ENCODE peak calls at places on chromosome 19, in ten cellular contexts. U, H, N, R, Z, E, V, I, M and P are unnamed samples.

GRCh38 chr19:16671652-16672274 is 10.8 kb downstream of the TMEM38A start:
- DNase-seq in H (peak), E (no peak), I (peak), M (no peak), R (peak), U (no peak), Z (no peak), V (no peak), N (no peak), P (no peak)

GRCh38 chr19:13022859-13023636 is 27.8 kb downstream of the NFIX start:
- DNase-seq in V (peak), H (peak), N (peak), M (peak), I (peak), Z (peak), E (peak), U (peak), R (peak), P (peak)

GRCh38 chr19:39265321-39265916 is 2.8 kb upstream of the IFNL2 start:
- DNase-seq in I (no peak), V (no peak), E (no peak), N (no peak), H (peak), M (no peak), Z (no peak), U (no peak), R (no peak), P (no peak)

GRCh38 chr19:8609210-8610040 is 1.1 kb downstream of the ADAMTS10 start:
- DNase-seq in U (peak), Z (peak), N (no peak), R (peak), M (peak), E (no peak), V (peak), I (peak), H (peak), P (peak)

GRCh38 chr19:53172892-53173291 is 14.0 kb upstream of the ZNF347 start:
- DNase-seq in E (no peak), M (peak), N (no peak), I (no peak), H (no peak), R (no peak), U (no peak), Z (no peak), V (peak), P (no peak)

GRCh38 chr19:5558101-5558621 is 9.6 kb downstream of the TINCR start:
- DNase-seq in U (no peak), V (no peak), Z (no peak), M (no peak), I (no peak), N (no peak), E (no peak), H (no peak), R (no peak), P (no peak)

GRCh38 chr19:11861301-11861700 is 12.8 kb downstream of the ZNF439 start:
- DNase-seq in V (no peak), H (no peak), E (no peak), U (no peak), Z (no peak), N (no peak), M (no peak), R (no peak), I (no peak), P (no peak)

GRCh38 chr19:54325194-54325621 is 12.2 kb upstream of the LILRA5 start:
- DNase-seq in N (no peak), E (no peak), H (no peak), Z (no peak), M (peak), R (no peak), V (peak), U (no peak), I (no peak), P (peak)

GRCh38 chr19:6587093-6587820 is 3.7 kb downstream of the CD70 start:
- DNase-seq in E (no peak), R (peak), N (no peak), H (no peak), M (no peak), V (no peak), Z (no peak), U (no peak), I (no peak), P (peak)

GRCh38 chr19:29630661-29631060 is 24.6 kb downstream of the POP4 start:
- DNase-seq in H (no peak), Z (no peak), U (no peak), M (no peak), N (no peak), V (no peak), R (no peak), E (no peak), I (no peak), P (peak)

GRCh38 chr19:54231077-54231931 is 8.5 kb upstream of the LILRB3 start:
- DNase-seq in V (peak), Z (peak), M (peak), R (peak), H (peak), I (peak), N (peak), U (peak), E (peak), P (peak)

GRCh38 chr19:43782689-43783231 is 2.0 kb upstream of the KCNN4 start:
- DNase-seq in M (no peak), U (no peak), E (no peak), R (peak), V (no peak), Z (no peak), I (no peak), N (no peak), H (no peak), P (no peak)

GRCh38 chr19:18029617-18030338 is 21.8 kb downstream of the ARRDC2 start:
- DNase-seq in R (peak), N (no peak), U (no peak), I (no peak), H (no peak), Z (no peak), V (no peak), E (peak), M (peak), P (peak)

GRCh38 chr19:24074720-24075119 is 12.3 kb upstream of the ZNF254 start:
- DNase-seq in R (no peak), H (no peak), E (no peak), I (no peak), V (peak), Z (no peak), N (no peak), M (peak), U (no peak), P (peak)

GRCh38 chr19:13001502-13002388 is 6.5 kb downstream of the NFIX start:
- DNase-seq in H (no peak), V (no peak), E (peak), I (peak), U (peak), N (peak), Z (peak), M (no peak), R (peak), P (peak)

GRCh38 chr19:10093295-10094186 is 7.4 kb downstream of the SHFL start:
- DNase-seq in M (peak), N (no peak), R (no peak), Z (no peak), U (no peak), E (no peak), H (no peak), I (no peak), V (no peak), P (no peak)

GRCh38 chr19:4009990-4010807 is 2.7 kb downstream of the PIAS4 start:
- DNase-seq in Z (no peak), N (no peak), R (no peak), E (no peak), H (no peak), U (peak), I (no peak), M (no peak), V (no peak), P (peak)

GRCh38 chr19:1837625-1838105 is 10.6 kb downstream of the REXO1 start:
- DNase-seq in V (no peak), N (no peak), Z (no peak), M (peak), I (no peak), R (peak), U (no peak), H (no peak), E (no peak), P (no peak)

GRCh38 chr19:14004619-14005380 is 1.3 kb downstream of the RFX1 start:
- DNase-seq in H (peak), U (no peak), E (no peak), V (no peak), Z (no peak), I (peak), N (peak), M (peak), R (peak), P (peak)

GRCh38 chr19:5292843-5293606 is 47.6 kb downstream of the PTPRS start:
- DNase-seq in M (peak), U (peak), H (peak), E (peak), Z (peak), I (peak), R (peak), V (peak), N (peak), P (peak)

GRCh38 chr19:480016-480855 is 16.1 kb upstream of the MADCAM1 start:
- DNase-seq in R (peak), E (peak), H (peak), I (peak), V (peak), Z (peak), M (peak), N (peak), U (no peak), P (peak)

GRCh38 chr19:776549-776948 is 20.7 kb upstream of the PTBP1 start:
- DNase-seq in Z (no peak), M (no peak), N (no peak), V (no peak), I (no peak), R (no peak), E (no peak), U (no peak), H (no peak), P (no peak)

GRCh38 chr19:17948967-17949930 is 16.4 kb downstream of the CCDC124 start:
- DNase-seq in R (no peak), E (no peak), U (peak), N (no peak), M (no peak), V (no peak), I (no peak), Z (no peak), H (no peak), P (no peak)

GRCh38 chr19:53132231-53132991 is at the start of gene ZNF415:
- DNase-seq in I (peak), M (peak), R (peak), Z (peak), N (peak), H (peak), E (peak), V (peak), U (peak), P (peak)

GRCh38 chr19:12994701-12995595 is at the start of gene NFIX:
- DNase-seq in V (peak), R (peak), H (peak), I (peak), M (peak), Z (peak), U (peak), N (peak), E (peak), P (peak)

GRCh38 chr19:13483215-13483614 is 23.1 kb downstream of the CACNA1A start:
- DNase-seq in N (no peak), R (no peak), E (no peak), Z (no peak), H (no peak), M (no peak), U (no peak), I (no peak), V (no peak), P (no peak)

GRCh38 chr19:49764341-49764740 is 1.2 kb upstream of the TSKS start:
- DNase-seq in N (no peak), U (no peak), R (no peak), I (no peak), Z (no peak), H (no peak), E (no peak), M (no peak), V (no peak), P (no peak)

GRCh38 chr19:4516939-4517300 is 1.4 kb downstream of the PLIN4 start:
- DNase-seq in N (no peak), M (no peak), Z (no peak), V (no peak), E (no peak), I (no peak), R (no peak), U (no peak), H (no peak), P (no peak)

GRCh38 chr19:31354919-31355318 is 5.7 kb upstream of the TSHZ3 start:
- DNase-seq in I (no peak), Z (no peak), V (no peak), N (no peak), M (no peak), R (no peak), U (no peak), E (no peak), H (no peak), P (no peak)

GRCh38 chr19:31357315-31357673 is 8.1 kb upstream of the TSHZ3 start:
- DNase-seq in E (no peak), R (no peak), I (no peak), V (no peak), Z (no peak), H (no peak), M (no peak), U (no peak), N (no peak), P (no peak)

GRCh38 chr19:31355330-31356289 is 6.4 kb upstream of the TSHZ3 start:
- DNase-seq in V (no peak), H (no peak), I (no peak), Z (no peak), M (no peak), N (no peak), R (no peak), E (no peak), U (no peak), P (no peak)

GRCh38 chr19:31354316-31354715 is 5.1 kb upstream of the TSHZ3 start:
- DNase-seq in N (no peak), M (no peak), E (no peak), R (no peak), Z (no peak), U (no peak), V (no peak), I (no peak), H (no peak), P (no peak)

GRCh38 chr19:31356587-31357314 is 7.5 kb upstream of the TSHZ3 start:
- DNase-seq in N (no peak), M (no peak), H (peak), R (peak), Z (no peak), I (peak), E (no peak), V (no peak), U (no peak), P (no peak)
- TF ChIP-seq CTCF in N (peak), M (peak), H (peak), R (no peak), Z (no peak), I (peak), E (no peak), V (no peak), U (no peak), P (no peak)

GRCh38 chr19:15461694-15462093 is 2.6 kb downstream of the RASAL3 start:
- DNase-seq in I (no peak), M (no peak), R (no peak), E (no peak), U (no peak), N (no peak), H (no peak), V (no peak), Z (no peak), P (no peak)

GRCh38 chr19:15467734-15468214 is 3.4 kb upstream of the RASAL3 start:
- DNase-seq in H (no peak), E (no peak), N (no peak), U (no peak), M (no peak), R (no peak), I (no peak), Z (no peak), V (no peak), P (no peak)

GRCh38 chr19:15466851-15467733 is 2.7 kb upstream of the RASAL3 start:
- DNase-seq in E (no peak), Z (no peak), V (peak), N (no peak), R (no peak), M (peak), I (no peak), U (no peak), H (no peak), P (peak)

GRCh38 chr19:15463865-15464371 is 426 bp downstream of the RASAL3 start:
- DNase-seq in I (no peak), H (peak), E (no peak), R (peak), Z (no peak), M (no peak), U (peak), V (no peak), N (no peak), P (no peak)

GRCh38 chr19:15464394-15465385 is at the start of gene RASAL3:
- DNase-seq in M (peak), E (no peak), Z (no peak), U (no peak), H (peak), V (no peak), I (peak), N (no peak), R (peak), P (no peak)
- H3K4me3 ChIP-seq in M (no peak), E (peak), Z (no peak), U (no peak), H (peak), V (no peak), I (peak), N (peak), R (peak), P (no peak)

DNA sequence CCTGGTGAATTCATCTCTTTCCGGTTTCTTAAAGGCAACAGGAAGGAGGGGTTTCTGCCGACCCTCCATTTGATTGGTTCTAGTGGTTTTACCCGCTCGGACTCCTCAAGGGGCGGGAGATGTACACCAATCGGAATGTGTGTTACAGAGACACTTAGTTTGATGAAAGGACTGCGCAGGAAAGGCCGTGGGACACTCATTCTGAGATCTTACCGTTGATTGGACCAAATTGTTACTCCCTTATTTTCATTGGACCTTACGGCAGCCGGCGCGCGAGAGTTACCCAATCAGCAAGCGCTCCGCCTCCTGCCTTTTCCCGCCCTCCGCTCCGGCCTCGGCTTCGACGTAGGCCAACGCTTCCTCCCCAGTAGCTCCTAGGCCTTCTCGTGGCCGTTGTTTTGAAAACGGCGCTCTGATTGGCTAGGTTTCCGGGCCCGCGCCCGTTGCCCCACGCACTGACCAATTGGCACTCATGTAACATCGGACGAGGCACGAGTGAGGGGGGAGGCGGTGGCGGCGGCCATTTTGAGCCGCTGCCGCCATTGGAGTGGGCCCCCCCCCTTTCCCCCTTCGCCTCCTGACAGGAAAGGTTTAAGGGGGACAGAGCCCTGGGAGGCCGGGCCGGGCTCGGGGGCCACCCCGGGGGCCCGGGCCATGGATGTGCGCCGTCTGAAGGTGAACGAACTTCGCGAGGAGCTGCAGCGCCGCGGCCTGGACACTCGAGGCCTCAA is at the start of gene HNRNPUL1:
- DNase-seq in E (peak), R (peak), Z (peak), H (peak), U (peak), M (peak), I (peak), V (peak), N (peak), P (peak)
- TF ChIP-seq CTCF in E (peak), R (no peak), Z (peak), H (no peak), U (no peak), M (no peak), I (peak), V (peak), N (no peak), P (peak)

GRCh38 chr19:15123900-15124299 is 16.7 kb downstream of the SYDE1 start:
- DNase-seq in M (no peak), V (no peak), I (peak), E (peak), Z (peak), N (no peak), U (peak), H (no peak), R (peak), P (peak)

GRCh38 chr19:15125232-15126067 is 18.2 kb downstream of the SYDE1 start:
- DNase-seq in R (peak), Z (peak), I (peak), U (peak), M (peak), E (peak), H (peak), V (peak), N (peak), P (peak)

GRCh38 chr19:15124572-15125231 is 17.5 kb downstream of the SYDE1 start:
- DNase-seq in U (no peak), V (no peak), N (no peak), M (no peak), Z (no peak), R (peak), H (peak), E (no peak), I (no peak), P (no peak)

GRCh38 chr19:15128162-15128770 is 21.1 kb downstream of the SYDE1 start:
- DNase-seq in V (no peak), N (no peak), M (peak), I (no peak), R (no peak), Z (no peak), H (no peak), E (no peak), U (no peak), P (no peak)

GRCh38 chr19:15126511-15126910 is 19.3 kb downstream of the SYDE1 start:
- DNase-seq in N (no peak), R (no peak), E (no peak), I (no peak), U (no peak), H (no peak), Z (no peak), M (no peak), V (no peak), P (no peak)
- H3K4me3 ChIP-seq in N (no peak), R (no peak), E (no peak), I (no peak), U (no peak), H (no peak), Z (no peak), M (no peak), V (no peak), P (no peak)

GRCh38 chr19:21308778-21309177 is 20.4 kb downstream of the ZNF708 start:
- DNase-seq in H (no peak), M (peak), Z (no peak), U (no peak), N (no peak), E (no peak), I (no peak), V (no peak), R (no peak), P (no peak)
- TF ChIP-seq CTCF in H (no peak), M (no peak), Z (no peak), U (no peak), N (no peak), E (no peak), I (no peak), V (no peak), R (no peak), P (no peak)